ENCODE peak calls at places on chromosomes 13 and 19, in ten cellular contexts. V, O, E, H, C, M, G, Q, L and N are unnamed samples.

GRCh38 chr19:40356681-40357595 is 8.4 kb downstream of the PLD3 start:
- DNase-seq in G (no peak), M (no peak), C (peak), V (peak), L (no peak), O (no peak), Q (no peak), H (no peak), E (no peak), N (no peak)

GRCh38 chr19:46926201-46927071 is 65.6 kb downstream of the ARHGAP35 start:
- DNase-seq in V (no peak), O (no peak), E (no peak), G (no peak), L (no peak), H (no peak), Q (no peak), C (no peak), M (no peak), N (no peak)

GRCh38 chr19:5349041-5349440 is 8.4 kb upstream of the PTPRS start:
- DNase-seq in G (no peak), Q (no peak), E (no peak), O (no peak), H (no peak), M (no peak), V (no peak), L (no peak), C (no peak), N (no peak)

GRCh38 chr19:43983912-43984686 is at the start of gene ZNF155:
- DNase-seq in O (peak), E (peak), G (peak), M (peak), C (peak), Q (peak), H (peak), L (peak), V (peak), N (peak)

GRCh38 chr13:108769213-108770070 is 140.0 kb downstream of the MYO16 start:
- DNase-seq in E (no peak), Q (no peak), O (no peak), L (no peak), V (no peak), H (no peak), G (no peak), C (no peak), M (peak), N (no peak)

GRCh38 chr13:64272681-64273080 is 2857.0 kb upstream of the PCDH20 start:
- DNase-seq in L (no peak), C (peak), Q (no peak), M (no peak), O (no peak), G (no peak), V (peak), H (no peak), E (no peak), N (no peak)

GRCh38 chr13:94481966-94482365 is 2.5 kb upstream of the DCT start:
- DNase-seq in M (no peak), L (no peak), G (peak), Q (no peak), O (no peak), E (no peak), C (peak), V (peak), H (no peak), N (no peak)

GRCh38 chr13:44815507-44816074 is 173.7 kb downstream of the NUFIP1 start:
- DNase-seq in G (no peak), E (no peak), V (peak), C (peak), O (no peak), M (no peak), L (peak), H (peak), Q (no peak), N (no peak)

GRCh38 chr13:88622362-88622973 is 951.3 kb downstream of the SLITRK5 start:
- DNase-seq in Q (no peak), M (no peak), H (no peak), E (no peak), L (no peak), V (no peak), C (no peak), G (no peak), O (no peak), N (no peak)

GRCh38 chr13:112486386-112487126 is 101.4 kb downstream of the TUBGCP3 start:
- DNase-seq in V (no peak), O (no peak), H (no peak), L (no peak), G (no peak), E (peak), Q (no peak), C (peak), M (no peak), N (no peak)

GRCh38 chr13:23558675-23559536 is 11.3 kb upstream of the TNFRSF19 start:
- DNase-seq in C (peak), L (peak), G (peak), O (peak), M (no peak), V (peak), E (no peak), Q (peak), H (peak), N (no peak)

GRCh38 chr19:12703056-12703455 is 6.6 kb upstream of the FBXW9 start:
- DNase-seq in Q (no peak), L (no peak), E (no peak), H (no peak), M (peak), C (peak), G (no peak), O (peak), V (peak), N (no peak)

GRCh38 chr19:12778020-12778904 is 2.9 kb upstream of the HOOK2 start:
- DNase-seq in C (peak), V (peak), H (peak), G (peak), L (peak), Q (no peak), O (peak), M (no peak), E (peak), N (no peak)

GRCh38 chr19:31419871-31420430 is 70.7 kb upstream of the TSHZ3 start:
- DNase-seq in M (no peak), L (no peak), Q (no peak), O (no peak), E (no peak), G (no peak), H (no peak), V (no peak), C (no peak), N (no peak)

GRCh38 chr19:48556163-48556562 is 4.2 kb downstream of the SULT2B1 start:
- DNase-seq in L (no peak), E (no peak), O (no peak), G (no peak), M (no peak), C (peak), Q (no peak), H (no peak), V (peak), N (no peak)

GRCh38 chr13:20456737-20457136 is 68.9 kb downstream of the CRYL1 start:
- DNase-seq in H (no peak), O (no peak), Q (no peak), M (no peak), V (no peak), L (no peak), G (no peak), C (no peak), E (no peak), N (no peak)

GRCh38 chr19:16327501-16327900 is 2.9 kb downstream of the KLF2 start:
- DNase-seq in L (no peak), H (no peak), O (no peak), G (no peak), C (peak), Q (no peak), V (no peak), M (no peak), E (peak), N (no peak)

GRCh38 chr19:16604615-16605014 is 23.4 kb downstream of the MED26 start:
- DNase-seq in H (no peak), V (no peak), M (no peak), C (no peak), Q (no peak), L (no peak), E (no peak), G (no peak), O (no peak), N (no peak)

GRCh38 chr19:1567116-1567847 is 843 bp downstream of the MEX3D start:
- DNase-seq in E (peak), M (peak), G (no peak), L (no peak), H (no peak), Q (no peak), V (peak), C (no peak), O (peak), N (no peak)

GRCh38 chr19:44182145-44182544 is 17.2 kb downstream of the ZNF226 start:
- DNase-seq in O (no peak), V (no peak), M (no peak), Q (no peak), E (peak), C (no peak), L (no peak), G (no peak), H (no peak), N (no peak)

GRCh38 chr13:27168870-27169525 is 2.6 kb downstream of the USP12 start:
- DNase-seq in O (no peak), Q (no peak), G (no peak), L (no peak), C (peak), M (no peak), V (no peak), H (no peak), E (no peak), N (no peak)

GRCh38 chr13:18628428-18628827 is 553.2 kb downstream of the TUBA3C start:
- DNase-seq in G (no peak), E (peak), V (no peak), C (no peak), H (no peak), L (no peak), M (no peak), O (peak), Q (no peak), N (no peak)

GRCh38 chr13:43023244-43023931 is at the start of gene DNAJC15:
- DNase-seq in O (peak), C (peak), L (peak), V (peak), E (peak), Q (peak), G (peak), M (peak), H (peak), N (peak)

GRCh38 chr13:21675095-21676007 is 4.5 kb downstream of the FGF9 start:
- DNase-seq in G (peak), L (peak), M (no peak), V (no peak), O (peak), H (peak), Q (no peak), C (no peak), E (peak), N (no peak)

GRCh38 chr13:98384739-98385138 is 192.2 kb downstream of the STK24 start:
- DNase-seq in H (no peak), V (peak), G (no peak), C (peak), Q (no peak), M (no peak), L (no peak), E (no peak), O (no peak), N (no peak)

GRCh38 chr13:98542568-98543379 is 34.1 kb downstream of the STK24 start:
- DNase-seq in Q (no peak), O (no peak), L (no peak), C (no peak), H (no peak), E (no peak), G (no peak), M (no peak), V (no peak), N (no peak)

GRCh38 chr19:33500586-33500985 is 21.0 kb downstream of the PEPD start:
- DNase-seq in M (no peak), L (no peak), Q (no peak), C (no peak), G (no peak), O (no peak), E (no peak), H (peak), V (no peak), N (no peak)

GRCh38 chr13:37476874-37477273 is 121.7 kb downstream of the POSTN start:
- DNase-seq in M (no peak), E (no peak), Q (no peak), O (no peak), G (no peak), C (peak), L (no peak), H (no peak), V (no peak), N (no peak)

GRCh38 chr19:43505186-43505456 is 575 bp upstream of the PHLDB3 start:
- DNase-seq in M (no peak), C (no peak), G (no peak), O (no peak), E (no peak), H (no peak), V (no peak), L (no peak), Q (no peak), N (no peak)

DNA sequence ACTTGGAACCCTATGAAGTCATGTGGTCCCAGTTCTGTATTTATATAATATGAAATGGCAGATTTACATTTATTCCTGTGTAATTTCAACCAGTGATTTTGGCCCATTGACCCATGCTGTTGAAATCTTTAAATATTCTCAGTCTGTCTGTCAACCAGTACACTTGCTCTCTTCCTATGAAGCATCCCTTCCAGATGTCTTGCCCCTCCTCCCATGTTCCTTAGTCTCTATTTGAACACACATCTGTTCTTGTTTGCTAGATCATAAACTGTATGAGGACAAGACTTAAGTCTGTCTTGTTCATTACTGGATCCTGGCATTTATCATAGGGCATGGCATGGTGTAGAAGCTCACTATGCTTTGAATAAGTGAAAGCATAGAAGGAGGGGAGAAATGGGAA is 35.0 kb downstream of the STARD13 start:
- DNase-seq in O (no peak), V (no peak), M (no peak), Q (no peak), H (no peak), C (peak), L (no peak), E (no peak), G (no peak), N (no peak)
- H3K4me3 ChIP-seq in O (peak), V (no peak), M (no peak), Q (no peak), H (no peak), C (no peak), L (no peak), E (no peak), G (no peak), N (no peak)

GRCh38 chr19:30228726-30229523 is 143.3 kb upstream of the ZNF536 start:
- DNase-seq in G (no peak), V (no peak), C (peak), O (peak), Q (no peak), L (no peak), H (no peak), E (peak), M (no peak), N (no peak)

GRCh38 chr19:30226464-30227070 is 145.6 kb upstream of the ZNF536 start:
- DNase-seq in V (no peak), M (no peak), E (peak), G (no peak), H (no peak), O (peak), Q (no peak), L (no peak), C (peak), N (no peak)

GRCh38 chr19:30227071-30227621 is 145.0 kb upstream of the ZNF536 start:
- DNase-seq in C (no peak), H (no peak), L (no peak), M (no peak), E (no peak), O (no peak), Q (no peak), G (no peak), V (no peak), N (no peak)

GRCh38 chr19:30228113-30228725 is 144.0 kb upstream of the ZNF536 start:
- DNase-seq in L (no peak), O (peak), M (no peak), C (no peak), V (no peak), E (no peak), G (no peak), Q (no peak), H (no peak), N (no peak)

GRCh38 chr19:30227661-30228112 is 144.5 kb upstream of the ZNF536 start:
- DNase-seq in V (peak), O (peak), L (peak), G (peak), M (peak), C (peak), E (peak), H (peak), Q (no peak), N (no peak)
- H3K4me3 ChIP-seq in V (peak), O (peak), L (peak), G (peak), M (peak), C (peak), E (peak), H (peak), Q (peak), N (peak)

DNA sequence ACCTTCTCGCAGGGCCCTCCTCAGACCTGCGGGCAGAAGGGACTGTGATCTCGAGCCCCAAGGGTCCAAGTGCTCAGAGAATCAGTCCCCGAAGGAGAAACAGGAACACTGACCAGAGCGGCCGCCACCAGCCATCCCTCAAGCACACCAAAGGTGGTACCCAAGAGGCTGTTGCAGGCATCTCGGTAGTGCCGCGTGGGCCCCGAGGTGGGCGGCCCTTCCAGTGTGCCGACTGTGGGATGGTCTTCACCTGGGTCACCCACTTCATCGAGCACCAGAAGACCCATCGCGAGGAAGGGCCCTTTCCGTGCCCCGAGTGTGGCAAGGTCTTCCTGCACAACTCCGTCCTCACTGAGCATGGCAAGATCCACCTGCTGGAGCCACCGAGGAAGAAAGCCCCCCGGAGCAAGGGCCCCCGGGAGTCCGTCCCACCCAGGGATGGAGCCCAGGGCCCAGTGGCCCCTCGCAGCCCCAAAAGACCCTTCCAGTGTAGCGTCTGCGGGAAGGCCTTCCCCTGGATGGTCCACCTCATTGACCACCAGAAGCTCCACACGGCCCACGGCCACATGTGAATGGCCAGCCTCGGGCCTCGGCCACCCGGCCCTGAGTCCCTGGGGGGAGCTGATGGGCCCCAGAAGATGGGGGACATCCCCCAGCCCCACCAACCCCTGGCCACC is 5.5 kb upstream of the ZNF135 start:
- DNase-seq in V (no peak), M (no peak), O (no peak), H (no peak), G (no peak), C (no peak), E (peak), Q (no peak), L (no peak), N (no peak)
- H3K4me3 ChIP-seq in V (no peak), M (no peak), O (no peak), H (no peak), G (no peak), C (no peak), E (no peak), Q (no peak), L (no peak), N (no peak)

DNA sequence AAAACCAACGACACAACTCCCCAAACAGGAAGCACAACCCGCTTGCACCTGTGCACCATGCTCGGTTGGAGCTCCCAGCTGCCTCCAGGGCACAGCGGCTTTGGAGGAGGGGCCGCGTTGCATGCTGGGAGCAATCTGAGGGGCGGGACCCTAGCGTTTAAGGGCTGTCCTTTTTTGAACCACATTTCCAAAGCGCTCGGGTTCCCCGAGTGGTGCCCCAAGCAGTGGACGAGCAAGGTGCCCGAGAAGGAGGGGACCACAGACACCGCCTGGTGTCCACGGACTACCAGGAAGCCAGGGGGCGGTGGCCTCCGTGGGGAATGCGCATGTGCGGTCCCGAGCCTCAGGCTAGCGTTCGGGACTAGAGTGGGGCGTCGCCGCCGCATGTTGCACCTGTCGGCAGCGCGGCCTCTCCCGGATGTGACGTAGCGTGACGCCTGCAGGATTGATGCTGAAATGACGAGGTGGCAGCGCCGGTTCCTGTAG is 11.9 kb upstream of the ZNF57 start:
- DNase-seq in H (peak), M (no peak), V (no peak), G (peak), Q (no peak), L (peak), C (peak), E (peak), O (no peak), N (no peak)
- H3K4me3 ChIP-seq in H (peak), M (no peak), V (no peak), G (peak), Q (no peak), L (no peak), C (peak), E (peak), O (no peak), N (no peak)

GRCh38 chr19:19613456-19613855 is 5.0 kb downstream of the PBX4 start:
- DNase-seq in C (peak), O (no peak), H (no peak), Q (no peak), G (no peak), L (no peak), V (no peak), M (no peak), E (no peak), N (no peak)

GRCh38 chr19:19619121-19619848 is 798 bp upstream of the PBX4 start:
- DNase-seq in Q (no peak), L (no peak), O (no peak), C (no peak), V (no peak), M (no peak), E (peak), G (no peak), H (peak), N (no peak)

GRCh38 chr19:19618384-19619051 is at the start of gene PBX4:
- DNase-seq in E (peak), L (peak), G (peak), O (peak), Q (peak), M (peak), V (peak), H (peak), C (peak), N (peak)

GRCh38 chr19:19610376-19611240 is 7.9 kb downstream of the PBX4 start:
- DNase-seq in Q (no peak), E (no peak), V (no peak), C (no peak), O (no peak), L (no peak), M (no peak), H (no peak), G (no peak), N (no peak)

GRCh38 chr19:19615086-19615485 is 3.4 kb downstream of the PBX4 start:
- DNase-seq in C (peak), G (no peak), O (no peak), H (no peak), M (no peak), L (no peak), Q (no peak), E (no peak), V (no peak), N (no peak)
- H3K4me3 ChIP-seq in C (no peak), G (no peak), O (no peak), H (no peak), M (no peak), L (no peak), Q (no peak), E (no peak), V (no peak), N (no peak)

GRCh38 chr19:45385392-45386221 is 15.2 kb upstream of the ERCC2 start:
- DNase-seq in C (no peak), L (no peak), H (no peak), Q (no peak), O (peak), E (peak), M (no peak), G (no peak), V (no peak), N (no peak)
- H3K4me3 ChIP-seq in C (peak), L (no peak), H (no peak), Q (no peak), O (no peak), E (no peak), M (no peak), G (no peak), V (no peak), N (no peak)